ENCODE peak calls at places on chromosome 22, in eight cellular contexts. C, G, F, B, Z, Q, N and J are unnamed samples.
A peak's percentile ranks its signal among the peaks of the same experiment; 100 is the strongest.

GRCh38 chr22:27422442-27422841 is 379.1 kb downstream of the MN1 start:
- DNase-seq in C (no peak), B (no peak), N (no peak), Q (no peak), F (no peak), Z (no peak), G (no peak), J (no peak)

GRCh38 chr22:48699531-48699930 is 1128.1 kb downstream of the BRD1 start:
- DNase-seq in Q (no peak), G (no peak), N (no peak), Z (no peak), F (no peak), C (no peak), B (no peak), J (no peak)

GRCh38 chr22:19204640-19205039 is 26.1 kb upstream of the SLC25A1 start:
- DNase-seq in Z (no peak), B (no peak), Q (no peak), F (no peak), G (no peak), C (no peak), N (no peak), J (no peak)

GRCh38 chr22:34294986-34295385 is 374.7 kb upstream of the LARGE1 start:
- DNase-seq in Z (no peak), B (no peak), F (no peak), Q (no peak), C (no peak), G (no peak), N (no peak), J (no peak)

GRCh38 chr22:22103078-22103593 is 120.5 kb upstream of the TOP3B start:
- DNase-seq in G (no peak), F (no peak), C (no peak), Q (peak; percentile 46), B (no peak), N (peak; percentile 11), Z (no peak), J (no peak)

GRCh38 chr22:21673534-21674321 is 7.9 kb downstream of the PPIL2 start:
- DNase-seq in F (no peak), G (no peak), Z (no peak), B (no peak), Q (no peak), N (no peak), C (no peak), J (no peak)

GRCh38 chr22:26918236-26918635 is 260.8 kb downstream of the MIAT start:
- DNase-seq in N (no peak), B (no peak), Q (no peak), F (no peak), C (no peak), Z (no peak), G (no peak), J (no peak)

GRCh38 chr22:18064636-18065035 is 13.2 kb upstream of the PEX26 start:
- DNase-seq in C (no peak), Z (no peak), G (no peak), Q (no peak), N (no peak), B (no peak), F (no peak), J (no peak)

GRCh38 chr22:30127749-30128166 is 47.5 kb downstream of the HORMAD2 start:
- DNase-seq in Z (peak; percentile 43), B (peak; percentile 36), C (peak; percentile 89), Q (no peak), N (peak; percentile 63), G (no peak), F (no peak), J (peak; percentile 67)

GRCh38 chr22:50641696-50642607 is 14.0 kb upstream of the ARSA start:
- DNase-seq in C (peak; percentile 32), B (no peak), Z (peak; percentile 86), F (no peak), N (peak; percentile 48), G (no peak), Q (peak; percentile 53), J (peak; percentile 34)

GRCh38 chr22:20465759-20466077 is 28.1 kb upstream of the SCARF2 start:
- DNase-seq in G (no peak), C (no peak), B (no peak), F (no peak), Q (no peak), N (no peak), Z (no peak), J (no peak)

GRCh38 chr22:42368379-42369249 is 63.6 kb downstream of the NFAM1 start:
- DNase-seq in G (no peak), N (no peak), Q (peak; percentile 47), F (peak; percentile 23), C (no peak), B (no peak), Z (no peak), J (no peak)

GRCh38 chr22:47804281-47804680 is 1041.8 kb downstream of the TBC1D22A start:
- DNase-seq in B (no peak), G (no peak), N (no peak), F (no peak), Q (no peak), C (no peak), Z (no peak), J (no peak)

GRCh38 chr22:27110985-27111451 is 453.6 kb downstream of the MIAT start:
- DNase-seq in B (no peak), Z (no peak), G (no peak), F (no peak), N (peak; percentile 53), C (peak; percentile 71), Q (no peak), J (peak; percentile 74)

GRCh38 chr22:50041361-50042065 is 16.6 kb downstream of the TTLL8 start:
- DNase-seq in Q (no peak), N (no peak), Z (no peak), B (no peak), C (no peak), G (no peak), F (no peak), J (no peak)

GRCh38 chr22:38518620-38519019 is 12.5 kb upstream of the DDX17 start:
- DNase-seq in B (no peak), G (no peak), Z (no peak), F (no peak), N (no peak), Q (no peak), C (no peak), J (no peak)

DNA sequence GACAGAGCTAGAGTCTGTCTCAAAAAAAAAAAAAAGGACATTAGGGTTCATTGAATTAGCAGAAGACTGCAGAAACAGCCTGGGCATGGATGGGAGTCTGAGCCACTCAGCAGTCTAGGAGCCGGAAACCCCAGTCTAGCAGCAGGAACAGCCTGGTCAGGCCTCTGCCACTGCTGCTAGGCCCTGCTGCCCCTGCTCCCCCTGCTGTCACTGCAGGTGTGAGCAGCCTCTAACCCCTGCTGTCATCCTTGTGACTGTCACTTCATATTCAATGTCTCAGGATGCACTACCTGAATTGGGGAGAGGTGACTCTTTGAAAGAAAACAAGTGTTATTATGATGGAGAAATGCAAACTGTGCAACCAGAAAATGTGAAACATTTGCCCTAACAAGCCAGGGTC is 7.0 kb upstream of the DDX17 start:
- DNase-seq in G (no peak), C (no peak), F (no peak), Q (peak; percentile 14), N (no peak), B (no peak), Z (no peak), J (no peak)
- TF ChIP-seq CTCF in G (no peak), C (no peak), F (peak; percentile 43), Q (peak; percentile 20), N (no peak), B (no peak), Z (no peak), J (no peak)

GRCh38 chr22:46001426-46002106 is 24.6 kb upstream of the WNT7B start:
- DNase-seq in Z (no peak), C (no peak), F (peak; percentile 41), G (no peak), Q (peak; percentile 1), N (no peak), B (no peak), J (peak; percentile 60)
- TF ChIP-seq CTCF in Z (no peak), C (no peak), F (no peak), G (no peak), Q (no peak), N (no peak), B (no peak), J (no peak)

GRCh38 chr22:23750744-23751440 is at the start of gene ZNF70:
- DNase-seq in Z (peak; percentile 76), Q (peak; percentile 89), N (peak; percentile 72), F (peak; percentile 86), B (no peak), G (no peak), C (peak; percentile 74), J (peak; percentile 76)
- TF ChIP-seq CTCF in Z (no peak), Q (no peak), N (no peak), F (peak; percentile 44), B (peak; percentile 37), G (peak; percentile 9), C (peak; percentile 9), J (peak; percentile 29)

DNA sequence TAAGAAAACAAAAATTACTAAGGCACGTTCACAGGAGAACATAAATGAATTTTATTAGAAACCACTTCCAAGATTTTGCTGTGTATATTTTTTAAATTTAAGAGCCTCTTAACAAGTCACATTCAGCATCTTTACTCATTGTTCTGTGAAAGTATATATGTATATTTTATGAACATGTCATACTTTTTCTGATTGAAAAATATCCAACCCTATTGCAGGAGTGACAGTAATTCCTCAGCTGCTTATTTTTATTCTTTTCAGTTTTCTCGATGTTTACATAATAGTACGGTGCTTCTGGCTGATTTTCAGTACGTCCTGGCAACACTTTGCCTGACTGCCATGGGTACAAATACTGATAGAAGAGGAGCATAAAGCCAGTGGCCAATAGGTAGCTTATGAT is 41.8 kb downstream of the XKR3 start:
- DNase-seq in F (no peak), N (no peak), C (no peak), B (no peak), Z (no peak), Q (no peak), G (no peak), J (no peak)
- TF ChIP-seq CTCF in F (no peak), N (no peak), C (no peak), B (no peak), Z (no peak), Q (no peak), G (no peak), J (no peak)

GRCh38 chr22:23270212-23270733 is 90.0 kb downstream of the BCR start:
- DNase-seq in Q (no peak), G (no peak), Z (peak; percentile 27), N (peak; percentile 6), B (no peak), F (no peak), C (peak; percentile 7), J (no peak)
- TF ChIP-seq CTCF in Q (peak; percentile 11), G (peak; percentile 12), Z (no peak), N (peak; percentile 18), B (peak; percentile 16), F (no peak), C (peak; percentile 40), J (peak; percentile 53)

GRCh38 chr22:37199103-37199838 is 11.2 kb upstream of the C1QTNF6 start:
- DNase-seq in Z (peak; percentile 97), F (peak; percentile 98), B (peak; percentile 76), N (peak; percentile 98), G (peak; percentile 91), C (peak; percentile 96), Q (peak; percentile 100), J (peak; percentile 98)
- TF ChIP-seq CTCF in Z (peak; percentile 78), F (peak; percentile 96), B (peak; percentile 99), N (peak; percentile 83), G (peak; percentile 91), C (peak; percentile 95), Q (peak; percentile 94), J (peak; percentile 89)

GRCh38 chr22:39216143-39216490 is 28.7 kb downstream of the PDGFB start:
- DNase-seq in C (no peak), Q (no peak), B (no peak), Z (no peak), N (no peak), G (no peak), F (no peak), J (no peak)
- TF ChIP-seq CTCF in C (no peak), Q (peak; percentile 3), B (no peak), Z (no peak), N (no peak), G (no peak), F (no peak), J (no peak)